ENCODE peak calls at places on chromosomes 4 and X, in five cellular contexts. J is WERI-Rb-1, P is astrocyte of the spinal cord, K is fibroblast of the aortic adventitia, E is HFF-Myc. C is an unnamed sample.

GRCh38 chr4:87985097-87985886 is 9.8 kb downstream of the SPP1 start:
- DNase-seq in K (peak; percentile 40), E (no peak), P (peak; percentile 50), J (peak; percentile 69), C (peak; percentile 38)

GRCh38 chrX:13471269-13471668 is 98.1 kb upstream of the EGFL6 start:
- DNase-seq in K (no peak), J (peak; percentile 96), P (no peak), E (no peak), C (no peak)

GRCh38 chrX:109732319-109732779 is 708 bp downstream of the ACSL4 start:
- DNase-seq in J (no peak), E (no peak), K (peak; percentile 55), P (peak; percentile 58), C (no peak)

GRCh38 chr4:161317000-161317399 is 846.8 kb downstream of the FSTL5 start:
- DNase-seq in J (no peak), P (no peak), K (no peak), E (no peak), C (no peak)

GRCh38 chr4:182897601-182898478 is 19.3 kb downstream of the DCTD start:
- DNase-seq in E (no peak), P (no peak), J (no peak), K (no peak), C (no peak)

GRCh38 chr4:150130953-150131352 is 52.7 kb downstream of the DCLK2 start:
- DNase-seq in J (no peak), E (no peak), K (peak; percentile 94), P (peak; percentile 84), C (no peak)

GRCh38 chr4:31341601-31342375 is 621.6 kb downstream of the PCDH7 start:
- DNase-seq in P (no peak), K (no peak), J (no peak), E (no peak), C (no peak)

GRCh38 chrX:105695451-105695850 is 126.9 kb upstream of the NRK start:
- DNase-seq in E (no peak), J (no peak), K (peak; percentile 7), P (peak; percentile 79), C (no peak)

GRCh38 chr4:88818650-88819470 is 121.2 kb upstream of the NAP1L5 start:
- DNase-seq in K (peak; percentile 74), J (peak; percentile 56), P (peak; percentile 63), E (no peak), C (no peak)

GRCh38 chr4:80610845-80611244 is 275.3 kb downstream of the CFAP299 start:
- DNase-seq in K (peak; percentile 70), J (no peak), P (peak; percentile 52), E (peak; percentile 9), C (no peak)

GRCh38 chrX:109077788-109078187 is 341.4 kb upstream of the IRS4 start:
- DNase-seq in E (no peak), J (no peak), K (no peak), P (no peak), C (no peak)

GRCh38 chr4:26197018-26197779 is 123.6 kb upstream of the RBPJ start:
- DNase-seq in J (no peak), K (peak; percentile 97), E (peak; percentile 91), P (peak; percentile 97), C (no peak)

GRCh38 chr4:26196567-26196966 is 124.2 kb upstream of the RBPJ start:
- DNase-seq in P (no peak), E (no peak), J (no peak), K (no peak), C (no peak)

GRCh38 chr4:26194764-26195163 is 126.0 kb upstream of the RBPJ start:
- DNase-seq in K (no peak), E (no peak), P (no peak), J (no peak), C (no peak)

GRCh38 chr4:26191353-26191752 is 129.5 kb upstream of the RBPJ start:
- DNase-seq in J (no peak), P (peak; percentile 45), E (no peak), K (no peak), C (no peak)

GRCh38 chr4:26192921-26193894 is 127.6 kb upstream of the RBPJ start:
- DNase-seq in K (no peak), J (peak; percentile 27), P (no peak), E (no peak), C (no peak)
- TF ChIP-seq CTCF in K (peak; percentile 14), J (peak; percentile 28), P (no peak), E (no peak), C (no peak)

GRCh38 chr4:77861500-77861899 is 1.1 kb upstream of the MRPL1 start:
- DNase-seq in J (no peak), E (no peak), K (no peak), P (no peak), C (no peak)
- H3K4me3 ChIP-seq in J (peak overlapping the region; percentile 92), E (peak overlapping the region; percentile 61), K (no peak overlapping the region), P (no peak overlapping the region), C (no peak overlapping the region)

DNA sequence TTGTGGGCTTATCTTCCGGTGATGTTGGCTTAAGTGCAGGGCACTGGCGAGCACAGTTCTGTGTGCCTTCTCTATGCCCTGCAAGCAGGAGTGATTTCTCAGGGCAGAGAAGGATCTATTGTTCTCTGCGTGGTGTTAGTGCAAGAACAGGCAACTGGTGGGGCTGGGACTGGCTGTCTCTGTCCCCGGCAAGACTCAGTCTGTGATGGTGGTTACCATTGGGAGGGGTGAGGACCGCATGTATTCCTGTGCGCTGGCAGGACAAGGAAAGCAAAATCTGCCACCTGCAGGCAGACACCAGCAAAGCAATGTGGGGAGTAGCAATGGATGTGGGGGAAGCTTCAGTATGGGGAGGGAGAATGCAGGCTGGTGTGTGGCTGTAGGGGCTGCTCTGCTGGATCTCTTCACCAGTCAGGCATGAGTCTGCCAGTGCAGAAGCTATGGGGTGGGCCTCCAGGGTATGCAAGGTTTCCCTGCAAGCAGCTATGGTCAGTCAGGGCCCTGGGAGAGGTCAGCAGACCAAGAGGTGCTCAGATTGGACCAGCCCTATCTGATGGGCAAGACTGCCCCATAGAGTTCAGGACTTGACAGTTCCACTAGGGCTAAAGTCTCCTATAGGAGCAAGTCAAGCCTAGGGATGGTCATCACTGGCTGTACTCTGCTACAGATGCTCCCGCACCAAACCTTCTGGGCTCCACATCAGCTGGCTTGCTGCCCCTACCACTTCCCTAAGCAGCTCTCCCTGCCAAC is 16.8 kb downstream of the PF4 start:
- DNase-seq in K (no peak), J (peak; percentile 86), P (no peak), E (no peak), C (no peak)
- TF ChIP-seq CTCF in K (peak; percentile 18), J (peak; percentile 87), P (peak; percentile 30), E (peak; percentile 44), C (peak; percentile 7)

GRCh38 chrX:21944136-21944615 is 3.7 kb downstream of the SMS start:
- DNase-seq in P (no peak), J (no peak), K (peak; percentile 61), E (no peak), C (no peak)
- H3K4me3 ChIP-seq in P (no peak overlapping the region), J (no peak overlapping the region), K (peak overlapping the region; percentile 37), E (no peak overlapping the region), C (no peak overlapping the region)

GRCh38 chrX:155938132-155938531 is 57.0 kb downstream of the VAMP7 start:
- DNase-seq in K (no peak), E (no peak), P (no peak), J (no peak), C (no peak)
- TF ChIP-seq CTCF in K (no peak), E (no peak), P (no peak), J (no peak), C (no peak)

GRCh38 chr4:25085621-25086020 is 54.9 kb upstream of the LGI2 start:
- DNase-seq in J (no peak), E (no peak), P (no peak), K (no peak), C (peak; percentile 42)

GRCh38 chr4:25092139-25092538 is 61.4 kb upstream of the LGI2 start:
- DNase-seq in P (no peak), J (no peak), K (no peak), E (no peak), C (no peak)

GRCh38 chr4:25090516-25090915 is 59.8 kb upstream of the LGI2 start:
- DNase-seq in K (peak; percentile 46), P (peak; percentile 9), E (no peak), J (no peak), C (no peak)

GRCh38 chr4:25088342-25088952 is 57.7 kb upstream of the LGI2 start:
- DNase-seq in J (peak; percentile 30), P (no peak), E (peak; percentile 21), K (no peak), C (peak; percentile 53)

DNA sequence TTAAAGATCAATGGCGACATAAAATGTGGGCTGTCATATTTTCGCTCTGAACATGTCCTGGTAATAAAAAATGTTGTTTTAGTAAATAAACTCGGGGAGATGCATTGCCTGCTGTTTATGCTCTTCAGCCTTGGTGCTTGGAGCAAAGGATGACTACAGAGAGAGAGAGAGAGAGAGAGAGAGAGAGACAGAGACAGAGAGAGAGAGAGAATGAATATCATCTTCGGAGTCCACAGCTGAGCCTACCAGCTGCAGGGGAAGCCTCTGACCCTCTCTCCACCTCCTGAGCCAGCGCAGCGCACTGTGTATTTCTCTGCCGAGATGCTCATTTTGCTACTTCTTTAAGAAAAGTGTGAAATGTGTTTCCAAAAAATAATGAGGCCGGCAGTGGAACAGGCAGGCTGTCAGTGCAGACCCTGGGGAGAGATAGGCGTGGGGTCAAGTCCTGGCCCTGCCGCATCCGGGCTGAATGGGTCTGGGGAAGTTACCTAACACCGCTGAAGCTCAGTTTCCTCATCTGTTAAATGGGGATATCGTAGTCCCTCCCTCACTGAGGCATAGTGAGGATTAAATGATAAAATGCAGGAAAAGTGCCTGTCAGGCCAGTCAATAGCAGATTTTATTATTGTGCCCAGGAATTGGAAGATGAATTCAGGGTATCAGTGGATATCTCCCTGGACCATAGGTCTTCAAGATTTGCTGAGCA is 58.5 kb upstream of the LGI2 start:
- DNase-seq in J (no peak), P (no peak), K (no peak), E (no peak), C (no peak)
- H3K4me3 ChIP-seq in J (no peak overlapping the region), P (no peak overlapping the region), K (no peak overlapping the region), E (peak overlapping the region; percentile 34), C (peak overlapping the region; percentile 40)

GRCh38 chr4:143587703-143588102 is 74.2 kb downstream of the SMARCA5 start:
- DNase-seq in J (peak; percentile 48), P (no peak), K (peak; percentile 19), E (no peak), C (no peak)
- TF ChIP-seq CTCF in J (peak; percentile 68), P (no peak), K (no peak), E (peak; percentile 12), C (peak; percentile 36)

GRCh38 chr4:16222957-16223527 is 3.2 kb downstream of the TAPT1 start:
- DNase-seq in E (no peak), J (no peak), P (no peak), K (peak; percentile 27), C (no peak)
- H3K4me3 ChIP-seq in E (no peak overlapping the region), J (no peak overlapping the region), P (no peak overlapping the region), K (no peak overlapping the region), C (no peak overlapping the region)

DNA sequence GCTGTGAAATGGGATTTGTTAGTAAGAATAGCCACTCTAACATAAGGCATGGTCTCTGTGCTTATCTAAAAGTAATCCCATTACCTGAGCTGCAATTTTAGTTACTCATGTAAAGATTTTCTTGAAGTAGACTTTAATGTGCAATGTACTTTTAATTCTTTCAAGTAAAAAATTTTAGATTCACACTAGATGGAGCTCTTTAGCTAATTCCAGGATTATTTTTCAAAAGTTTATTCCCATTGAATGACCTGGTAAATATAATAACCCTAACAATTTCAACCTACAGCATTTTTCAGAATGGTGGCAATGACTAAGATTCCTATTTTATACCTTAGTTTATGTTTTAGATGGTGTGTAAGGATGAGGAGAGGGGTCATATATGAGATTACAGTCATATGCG is 18.1 kb downstream of the USP38 start:
- DNase-seq in K (peak; percentile 55), E (no peak), P (peak; percentile 44), J (no peak), C (no peak)
- TF ChIP-seq CTCF in K (peak; percentile 29), E (no peak), P (peak; percentile 22), J (no peak), C (peak; percentile 28)

GRCh38 chrX:154914052-154914451 is 27.9 kb downstream of the F8A1 start:
- DNase-seq in E (no peak), J (no peak), P (no peak), K (no peak), C (no peak)

GRCh38 chrX:154918060-154918483 is 31.9 kb downstream of the F8A1 start:
- DNase-seq in J (peak; percentile 71), P (peak; percentile 80), K (peak; percentile 87), E (peak; percentile 75), C (peak; percentile 60)
- H3K4me3 ChIP-seq in J (peak overlapping the region; percentile 36), P (no peak overlapping the region), K (peak overlapping the region; percentile 38), E (no peak overlapping the region), C (no peak overlapping the region)